ENCODE peak calls at places on chromosomes 16 and 17, in eight cellular contexts. N is transverse colon; X is KG1; P is H54; R is GM12865; Y is stimulated activated CD8-positive, alpha-beta memory T cell treated with anti-CD3 and anti-CD28 coated beads, Interleukin-4, amount 100 ng/mL, for 4 hours; J is fibroblast of lung; T is SJSA1. G is an unnamed sample.

GRCh38 chr17:10622610-10623485 is 34.3 kb downstream of the MYH3 start:
- DNase-seq in P (no peak), X (no peak), N (no peak), T (no peak), Y (no peak), R (no peak), J (no peak), G (no peak)

GRCh38 chr17:29610395-29610794 is 12.3 kb downstream of the CORO6 start:
- DNase-seq in Y (no peak), N (no peak), P (no peak), T (no peak), R (no peak), J (no peak), X (no peak), G (no peak)

GRCh38 chr17:48051706-48052486 is 3.7 kb downstream of the NFE2L1 start:
- DNase-seq in N (peak; percentile 50), J (peak; percentile 85), X (no peak), P (no peak), T (peak; percentile 85), Y (no peak), R (no peak), G (no peak)

GRCh38 chr16:70159355-70160348 is 13.9 kb upstream of the CLEC18C start:
- DNase-seq in X (no peak), P (no peak), R (no peak), N (no peak), Y (no peak), T (no peak), J (peak; percentile 45), G (no peak)

GRCh38 chr16:67613808-67614207 is 31.1 kb upstream of the CARMIL2 start:
- DNase-seq in P (no peak), Y (no peak), X (no peak), N (no peak), R (no peak), J (no peak), T (no peak), G (no peak)

GRCh38 chr16:55835578-55835977 is 2.7 kb upstream of the CES1 start:
- DNase-seq in T (no peak), X (no peak), J (peak; percentile 9), P (no peak), Y (no peak), R (no peak), N (no peak), G (no peak)

GRCh38 chr16:19502395-19503131 is 19.3 kb downstream of the GDE1 start:
- DNase-seq in P (no peak), R (peak; percentile 78), X (peak; percentile 15), T (peak; percentile 37), N (peak; percentile 83), Y (peak; percentile 43), J (peak; percentile 84), G (no peak)

GRCh38 chr16:81457326-81458133 is 12.9 kb downstream of the CMIP start:
- DNase-seq in X (no peak), N (no peak), T (peak; percentile 65), R (no peak), J (peak; percentile 75), P (peak; percentile 89), Y (no peak), G (no peak)

GRCh38 chr17:61967729-61968128 is 39.9 kb upstream of the INTS2 start:
- DNase-seq in T (no peak), Y (no peak), N (no peak), X (no peak), R (no peak), J (peak; percentile 13), P (no peak), G (no peak)

GRCh38 chr17:74962622-74963394 is 9.8 kb downstream of the HID1 start:
- DNase-seq in J (no peak), T (no peak), R (no peak), P (no peak), Y (no peak), X (no peak), N (no peak), G (no peak)

GRCh38 chr16:56675685-56676210 is 6.1 kb downstream of the MT1H start:
- DNase-seq in P (no peak), Y (no peak), T (no peak), N (peak; percentile 19), R (no peak), X (no peak), J (no peak), G (no peak)

G was measured in SW 1271.